ENCODE peak calls at places on chromosomes 11 and 22, in ten cellular contexts. H, G, C, N, T, W, D, Z, L and S are unnamed samples.

GRCh38 chr22:20885017-20885556 is 26.3 kb downstream of the SNAP29 start:
- DNase-seq in N (no peak), D (no peak), G (no peak), W (no peak), T (no peak), L (no peak), Z (no peak), C (no peak), H (no peak), S (no peak)

GRCh38 chr11:48109046-48109666 is 107.5 kb upstream of the OR4B1 start:
- DNase-seq in T (peak), Z (peak), L (no peak), D (no peak), H (peak), N (no peak), G (no peak), W (peak), C (no peak), S (peak)

GRCh38 chr11:134552749-134553148 is 140.7 kb upstream of the B3GAT1 start:
- DNase-seq in T (no peak), L (no peak), H (no peak), D (no peak), W (no peak), N (no peak), G (no peak), C (no peak), Z (no peak), S (no peak)

GRCh38 chr22:50270302-50271010 is at the start of gene MAPK11:
- DNase-seq in G (peak), L (peak), Z (no peak), N (no peak), D (peak), W (peak), C (peak), T (no peak), H (peak), S (peak)

GRCh38 chr11:1289211-1289935 is 20.1 kb downstream of the TOLLIP start:
- DNase-seq in Z (no peak), N (no peak), H (no peak), W (no peak), G (peak), C (no peak), D (no peak), T (no peak), L (peak), S (no peak)

GRCh38 chr11:45252877-45253276 is 33.3 kb downstream of the SYT13 start:
- DNase-seq in N (no peak), T (no peak), H (no peak), L (no peak), Z (no peak), W (no peak), D (no peak), G (no peak), C (no peak), S (no peak)

GRCh38 chr11:132904566-132904965 is 627.7 kb downstream of the OPCML start:
- DNase-seq in C (no peak), H (no peak), L (no peak), W (no peak), N (no peak), G (no peak), Z (no peak), T (no peak), D (no peak), S (no peak)

GRCh38 chr11:789951-790350 is at the start of gene CEND1:
- DNase-seq in N (no peak), H (peak), C (peak), T (no peak), W (peak), Z (no peak), D (no peak), L (no peak), G (no peak), S (peak)

GRCh38 chr11:43830928-43831440 is 49.6 kb upstream of the ALKBH3 start:
- DNase-seq in T (peak), Z (peak), N (peak), L (no peak), G (no peak), C (no peak), W (peak), H (no peak), D (no peak), S (no peak)

GRCh38 chr22:34015642-34016041 is 95.4 kb upstream of the LARGE1 start:
- DNase-seq in L (no peak), Z (no peak), T (no peak), C (no peak), G (no peak), N (no peak), W (no peak), H (no peak), D (no peak), S (no peak)

GRCh38 chr11:117878314-117878938 is 2.0 kb upstream of the FXYD6 start:
- DNase-seq in H (no peak), T (no peak), G (no peak), D (no peak), L (no peak), C (no peak), Z (no peak), N (no peak), W (no peak), S (no peak)

GRCh38 chr11:74687237-74688005 is 43.8 kb downstream of the CHRDL2 start:
- DNase-seq in G (peak), H (no peak), L (no peak), D (no peak), W (peak), N (no peak), T (no peak), C (no peak), Z (no peak), S (no peak)

GRCh38 chr11:131425285-131425684 is 54.9 kb downstream of the NTM start:
- DNase-seq in L (no peak), C (no peak), T (no peak), H (no peak), Z (no peak), W (no peak), N (no peak), D (no peak), G (no peak), S (no peak)

GRCh38 chr11:85316967-85317366 is 310.2 kb downstream of the DLG2 start:
- DNase-seq in C (no peak), N (no peak), D (no peak), L (no peak), T (no peak), Z (no peak), W (no peak), G (no peak), H (peak), S (peak)

GRCh38 chr11:134637091-134638015 is 225.3 kb upstream of the B3GAT1 start:
- DNase-seq in D (no peak), G (no peak), Z (no peak), H (peak), T (no peak), W (no peak), L (no peak), C (no peak), N (no peak), S (no peak)

GRCh38 chr11:45658292-45658991 is 7.0 kb downstream of the CHST1 start:
- DNase-seq in D (peak), L (peak), W (peak), N (peak), C (peak), H (no peak), G (peak), Z (peak), T (no peak), S (no peak)

GRCh38 chr11:42175203-42175602 is 715.8 kb upstream of the LRRC4C start:
- DNase-seq in W (peak), C (no peak), N (no peak), H (no peak), Z (no peak), D (no peak), G (no peak), T (no peak), L (no peak), S (no peak)

GRCh38 chr22:32389685-32390084 is 22.4 kb downstream of the RTCB start:
- DNase-seq in D (no peak), W (peak), G (no peak), C (peak), N (no peak), H (no peak), T (no peak), Z (no peak), L (no peak), S (no peak)

GRCh38 chr11:126359431-126360048 is 4.1 kb downstream of the ST3GAL4 start:
- DNase-seq in G (peak), D (peak), H (no peak), T (no peak), C (no peak), W (peak), L (peak), N (peak), Z (peak), S (no peak)

GRCh38 chr11:117928818-117929567 is at the start of gene TMPRSS13:
- DNase-seq in D (no peak), G (peak), C (no peak), L (no peak), H (no peak), Z (no peak), T (no peak), W (no peak), N (no peak), S (no peak)

GRCh38 chr11:95739108-95739507 is 50.5 kb downstream of the FAM76B start:
- DNase-seq in N (no peak), W (no peak), T (no peak), D (no peak), G (no peak), Z (no peak), H (no peak), L (no peak), C (no peak), S (no peak)

GRCh38 chr11:130865091-130865771 is 51.0 kb downstream of the SNX19 start:
- DNase-seq in N (no peak), C (peak), G (no peak), T (no peak), D (peak), L (peak), W (no peak), Z (no peak), H (no peak), S (no peak)

GRCh38 chr11:638616-639323 is 1.7 kb downstream of the DRD4 start:
- DNase-seq in T (no peak), D (no peak), N (no peak), C (peak), W (no peak), H (no peak), L (no peak), Z (no peak), G (no peak), S (no peak)

GRCh38 chr11:62555464-62556092 is 9.0 kb upstream of the AHNAK start:
- DNase-seq in D (no peak), C (no peak), T (no peak), G (no peak), N (no peak), Z (no peak), H (peak), W (peak), L (peak), S (peak)

GRCh38 chr11:104546486-104546885 is 351.8 kb downstream of the CASP12 start:
- DNase-seq in L (no peak), D (no peak), W (no peak), Z (no peak), C (no peak), G (no peak), N (no peak), T (no peak), H (no peak), S (no peak)

GRCh38 chr11:104549019-104549418 is 349.2 kb downstream of the CASP12 start:
- DNase-seq in Z (no peak), W (no peak), G (no peak), C (no peak), H (no peak), T (no peak), D (no peak), L (no peak), N (no peak), S (no peak)

GRCh38 chr11:104547996-104548661 is 350.1 kb downstream of the CASP12 start:
- DNase-seq in L (no peak), Z (no peak), T (no peak), C (no peak), W (peak), G (no peak), H (peak), D (no peak), N (no peak), S (no peak)
- TF ChIP-seq CTCF in L (no peak), Z (no peak), T (no peak), C (no peak), W (no peak), G (no peak), H (no peak), D (no peak), N (no peak), S (no peak)

GRCh38 chr22:37982151-37982838 is 2.1 kb downstream of the SOX10 start:
- DNase-seq in G (no peak), Z (no peak), N (no peak), W (no peak), T (no peak), C (no peak), H (no peak), L (no peak), D (no peak), S (no peak)

GRCh38 chr22:37983860-37984791 is at the start of gene SOX10:
- DNase-seq in L (no peak), Z (no peak), H (no peak), D (no peak), G (no peak), C (peak), T (no peak), W (no peak), N (no peak), S (no peak)

GRCh38 chr22:37985050-37985585 is 763 bp upstream of the SOX10 start:
- DNase-seq in L (no peak), T (no peak), W (no peak), N (no peak), Z (no peak), C (no peak), D (no peak), G (no peak), H (no peak), S (peak)

GRCh38 chr22:37981282-37982011 is 2.9 kb downstream of the SOX10 start:
- DNase-seq in G (no peak), T (no peak), L (no peak), H (no peak), Z (no peak), C (no peak), N (no peak), W (no peak), D (no peak), S (no peak)

GRCh38 chr22:37982938-37983859 is 1.2 kb downstream of the SOX10 start:
- DNase-seq in L (no peak), W (no peak), D (no peak), G (no peak), Z (no peak), T (no peak), C (peak), N (no peak), H (no peak), S (no peak)
- TF ChIP-seq CTCF in L (peak), W (no peak), D (no peak), G (peak), Z (no peak), T (peak), C (peak), N (peak), H (no peak), S (no peak)

GRCh38 chr11:2328040-2328439 is 26.2 kb downstream of the TSPAN32 start:
- DNase-seq in N (no peak), T (no peak), W (no peak), C (no peak), H (no peak), Z (no peak), D (no peak), G (peak), L (no peak), S (no peak)
- TF ChIP-seq CTCF in N (no peak), T (no peak), W (no peak), C (no peak), H (no peak), Z (no peak), D (no peak), G (no peak), L (no peak), S (no peak)

DNA sequence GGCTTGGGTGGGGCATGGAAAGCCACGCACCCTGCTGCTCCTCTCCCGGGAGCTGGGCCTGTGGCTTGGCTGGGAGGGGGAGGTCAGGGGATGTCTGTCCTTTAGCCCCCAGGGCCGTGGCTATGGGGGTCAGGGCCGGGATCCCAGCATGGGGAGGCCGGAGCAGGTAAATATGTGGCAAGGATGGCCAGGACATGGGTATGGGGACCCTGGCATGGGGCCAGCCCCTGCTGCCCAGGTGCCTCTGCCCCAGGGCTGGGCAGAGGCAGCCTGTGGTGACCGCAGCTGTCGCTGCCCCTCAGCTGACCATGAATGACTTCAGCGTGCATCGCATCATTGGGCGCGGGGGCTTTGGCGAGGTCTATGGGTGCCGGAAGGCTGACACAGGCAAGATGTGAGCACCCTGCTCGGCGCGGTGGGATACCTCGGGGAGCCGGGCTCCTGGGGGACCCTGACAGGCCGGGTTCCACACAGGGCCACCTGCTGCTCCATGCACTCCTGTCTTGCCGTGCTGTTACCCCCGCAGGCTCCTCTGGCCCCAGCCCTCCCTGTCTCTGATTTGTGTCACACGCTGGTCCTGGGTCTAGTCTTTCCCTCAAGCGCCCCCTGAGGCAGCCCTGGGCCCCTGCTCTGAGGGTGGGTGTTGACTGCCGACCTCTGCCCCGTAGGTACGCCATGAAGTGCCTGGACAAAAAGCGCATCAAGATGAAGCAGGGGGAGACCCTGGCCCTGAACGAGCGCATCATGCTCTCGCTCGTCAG is 8.1 kb upstream of the ANKRD13D start:
- DNase-seq in N (no peak), T (no peak), H (no peak), C (no peak), L (peak), G (peak), D (peak), W (no peak), Z (no peak), S (no peak)
- TF ChIP-seq CTCF in N (no peak), T (no peak), H (no peak), C (no peak), L (no peak), G (no peak), D (no peak), W (no peak), Z (no peak), S (no peak)

GRCh38 chr22:28820885-28821284 is 20.5 kb upstream of the XBP1 start:
- DNase-seq in D (no peak), L (no peak), C (no peak), T (no peak), N (no peak), H (no peak), G (no peak), W (no peak), Z (no peak), S (no peak)

GRCh38 chr22:28817919-28818859 is 17.8 kb upstream of the XBP1 start:
- DNase-seq in G (peak), Z (no peak), L (no peak), T (no peak), N (no peak), C (no peak), H (peak), W (no peak), D (no peak), S (no peak)

GRCh38 chr22:28821452-28821851 is 21.1 kb upstream of the XBP1 start:
- DNase-seq in W (no peak), D (no peak), H (no peak), L (no peak), G (no peak), C (no peak), N (no peak), Z (no peak), T (no peak), S (no peak)

GRCh38 chr22:28816994-28817530 is 16.7 kb upstream of the XBP1 start:
- DNase-seq in N (no peak), W (no peak), G (no peak), Z (no peak), D (no peak), C (no peak), T (no peak), L (no peak), H (no peak), S (no peak)

GRCh38 chr22:28819253-28820096 is 19.1 kb upstream of the XBP1 start:
- DNase-seq in L (no peak), H (peak), N (no peak), G (no peak), Z (no peak), D (no peak), W (no peak), T (no peak), C (no peak), S (peak)
- TF ChIP-seq CTCF in L (no peak), H (no peak), N (no peak), G (no peak), Z (no peak), D (no peak), W (no peak), T (no peak), C (no peak), S (no peak)

GRCh38 chr22:29553391-29554224 is at the start of gene THOC5:
- DNase-seq in D (peak), L (peak), G (peak), T (peak), W (peak), Z (peak), C (peak), H (peak), N (peak), S (peak)
- TF ChIP-seq CTCF in D (peak), L (peak), G (peak), T (peak), W (peak), Z (peak), C (peak), H (peak), N (peak), S (peak)

GRCh38 chr11:113715273-113715672 is 9.2 kb upstream of the TMPRSS5 start:
- DNase-seq in N (no peak), Z (no peak), L (no peak), W (no peak), T (no peak), H (no peak), G (no peak), C (no peak), D (no peak), S (no peak)
- TF ChIP-seq CTCF in N (no peak), Z (no peak), L (no peak), W (no peak), T (no peak), H (no peak), G (no peak), C (no peak), D (no peak), S (no peak)

DNA sequence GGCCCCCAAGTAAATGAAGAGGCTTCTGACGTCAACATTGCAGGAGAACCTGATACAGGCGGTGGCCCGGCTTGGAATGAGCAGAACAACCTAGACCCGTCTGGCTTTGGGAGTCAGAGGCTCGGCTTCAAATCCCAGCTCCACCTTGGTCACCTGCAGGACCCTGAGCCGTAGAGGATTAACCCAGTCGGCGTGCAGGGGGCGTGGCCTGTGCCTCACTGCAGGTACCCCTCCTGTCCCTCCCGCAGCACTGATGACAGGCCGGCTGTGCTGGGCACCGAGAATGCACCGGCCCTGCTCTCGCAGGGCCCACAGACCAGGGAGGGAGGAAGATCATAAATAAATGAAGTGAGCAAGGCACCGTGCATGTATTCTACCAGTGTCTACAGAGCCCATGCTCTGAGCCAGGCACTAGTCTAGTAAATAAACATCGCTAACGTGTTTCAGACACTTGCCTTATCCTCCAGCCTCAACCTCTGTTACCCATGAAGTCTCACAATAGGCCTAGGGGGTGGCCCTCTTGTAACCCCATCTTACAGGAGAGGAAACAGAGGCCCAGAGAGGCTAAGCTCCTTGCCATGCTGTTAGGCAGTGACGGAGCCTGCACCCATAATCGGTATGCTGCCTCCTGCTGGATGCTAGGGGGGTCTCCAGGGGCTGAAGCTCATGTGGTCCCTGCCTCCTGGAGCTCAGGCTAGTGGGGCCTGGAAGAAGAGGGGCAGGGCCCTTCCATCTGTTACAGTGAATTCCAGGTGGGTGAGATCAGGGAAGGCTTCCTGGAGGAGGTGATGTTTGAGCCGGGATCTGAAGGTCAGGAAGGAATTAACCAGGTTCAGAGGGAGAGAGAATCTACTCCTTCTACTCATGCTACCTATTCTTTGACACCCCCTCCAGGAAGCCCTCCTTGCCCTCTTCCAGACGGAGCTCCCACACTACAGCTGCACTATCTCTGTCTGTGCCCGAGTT is 53.4 kb downstream of the RTL6 start:
- DNase-seq in L (no peak), G (peak), Z (no peak), W (no peak), N (no peak), T (no peak), D (no peak), H (no peak), C (no peak), S (no peak)
- TF ChIP-seq CTCF in L (no peak), G (no peak), Z (no peak), W (peak), N (peak), T (peak), D (no peak), H (no peak), C (no peak), S (no peak)